ENCODE peak calls at places on chromosomes 3 and 15, in six cellular contexts. J is T-helper 17 cell; P is gastrocnemius medialis; S is Panc1; O is upper lobe of left lung; W is naive thymus-derived CD4-positive, alpha-beta T cell. E is an unnamed sample.

GRCh38 chr3:22977042-22977441 is 226.1 kb upstream of the UBE2E2 start:
- ATAC-seq in P (no peak), S (no peak), W (peak), O (peak), J (no peak), E (peak)

GRCh38 chr3:155292693-155293092 is 790 bp downstream of the STRIT1 start:
- ATAC-seq in O (no peak), S (no peak), W (no peak), J (no peak), P (peak), E (no peak)

GRCh38 chr3:69948246-69948862 is 51.2 kb upstream of the SAMMSON start:
- ATAC-seq in O (no peak), W (no peak), S (no peak), J (no peak), P (no peak), E (no peak)

GRCh38 chr15:85777291-85778106 is 17.2 kb downstream of the KLHL25 start:
- ATAC-seq in O (peak), W (no peak), S (no peak), P (no peak), J (no peak), E (no peak)

GRCh38 chr3:134380249-134380648 is 6.0 kb upstream of the AMOTL2 start:
- ATAC-seq in O (no peak), P (no peak), J (no peak), W (no peak), S (no peak), E (peak)

GRCh38 chr3:31562525-31562924 is 29.8 kb downstream of the STT3B start:
- ATAC-seq in O (peak), P (no peak), S (no peak), J (peak), W (peak), E (no peak)

GRCh38 chr3:101010316-101010715 is 17.1 kb upstream of the ABI3BP start:
- ATAC-seq in O (no peak), S (no peak), P (no peak), J (no peak), W (no peak), E (no peak)

GRCh38 chr15:66570842-66571241 is 5.0 kb upstream of the LCTL start:
- ATAC-seq in W (no peak), J (no peak), O (no peak), P (no peak), S (no peak), E (no peak)

GRCh38 chr3:197456271-197457091 is 99.3 kb downstream of the BDH1 start:
- ATAC-seq in P (peak), W (peak), S (peak), J (peak), O (peak), E (peak)

GRCh38 chr3:119939087-119939486 is 155.2 kb downstream of the GSK3B start:
- ATAC-seq in O (no peak), S (no peak), J (no peak), W (no peak), P (no peak), E (no peak)

E was measured in stimulated activated memory B cell treated with anti-CD40 and anti-IgM and Interleukin-4, amounts not matched to agents 10 μg/mL and 1 μg/mL and 100 μg/mL, for 72 hours.